ENCODE peak calls at places on chromosomes 16 and 17, in six cellular contexts. A is Caco-2, G is left lung, I is stomach, R is lower leg skin, F is transverse colon. J is an unnamed sample.

GRCh38 chr16:1960665-1961630 is 1.6 kb downstream of the NDUFB10 start:
- DNase-seq in F (no peak), I (no peak), R (no peak), A (peak; percentile 70), G (no peak), J (no peak)

GRCh38 chr16:72844225-72844920 is 203.6 kb downstream of the ZFHX3 start:
- DNase-seq in A (no peak), G (no peak), R (peak; percentile 20), I (no peak), F (no peak), J (no peak)

GRCh38 chr16:52489894-52490293 is 57.0 kb downstream of the TOX3 start:
- DNase-seq in A (no peak), G (no peak), R (no peak), I (no peak), F (no peak), J (no peak)

GRCh38 chr16:66036162-66036561 is 330.3 kb upstream of the CDH5 start:
- DNase-seq in F (no peak), I (no peak), G (no peak), A (no peak), R (peak; percentile 76), J (no peak)

GRCh38 chr17:38970128-38970527 is 2.9 kb upstream of the FBXO47 start:
- DNase-seq in G (no peak), I (no peak), R (no peak), A (no peak), F (no peak), J (no peak)

GRCh38 chr16:81170824-81171223 is 67.7 kb upstream of the BCO1 start:
- DNase-seq in G (no peak), A (peak; percentile 59), I (no peak), R (no peak), F (no peak), J (no peak)

GRCh38 chr16:31130899-31131298 is 4.6 kb downstream of the PRSS8 start:
- DNase-seq in G (peak; percentile 88), A (peak; percentile 94), R (peak; percentile 91), F (peak; percentile 92), I (peak; percentile 95), J (no peak)

GRCh38 chr17:4479340-4479981 is 19.2 kb upstream of the SPNS2 start:
- DNase-seq in I (peak; percentile 71), A (no peak), R (no peak), F (peak; percentile 79), G (no peak), J (no peak)

GRCh38 chr17:7235693-7236665 is 1.7 kb upstream of the DVL2 start:
- DNase-seq in R (no peak), F (no peak), I (no peak), A (no peak), G (no peak), J (no peak)

GRCh38 chr17:8859029-8859803 is 8.3 kb downstream of the PIK3R6 start:
- DNase-seq in F (no peak), I (no peak), A (no peak), R (peak; percentile 73), G (peak; percentile 73), J (no peak)

GRCh38 chr17:82390860-82391435 is 19.4 kb downstream of the UTS2R start:
- DNase-seq in A (no peak), F (no peak), I (no peak), G (no peak), R (no peak), J (no peak)

GRCh38 chr16:31108794-31109558 is 790 bp downstream of the BCKDK start:
- DNase-seq in A (no peak), I (no peak), G (no peak), R (no peak), F (no peak), J (no peak)

GRCh38 chr17:16439867-16440351 is 24.5 kb downstream of the TRPV2 start:
- DNase-seq in A (no peak), I (no peak), G (no peak), F (no peak), R (no peak), J (no peak)

GRCh38 chr17:43878260-43879082 is 28.9 kb downstream of the MPP2 start:
- DNase-seq in F (peak; percentile 82), R (peak; percentile 91), A (peak; percentile 81), I (peak; percentile 75), G (peak; percentile 71), J (peak; percentile 70)

GRCh38 chr17:55540414-55541091 is 29.3 kb upstream of the SMIM36 start:
- DNase-seq in G (no peak), F (no peak), R (no peak), A (no peak), I (no peak), J (no peak)

GRCh38 chr16:66858740-66859396 is 14.7 kb downstream of the CA7 start:
- DNase-seq in G (peak; percentile 80), F (no peak), A (no peak), I (peak; percentile 48), R (no peak), J (no peak)

GRCh38 chr17:3532859-3533142 is 24.8 kb downstream of the TRPV3 start:
- DNase-seq in F (no peak), I (no peak), A (no peak), G (no peak), R (no peak), J (no peak)

GRCh38 chr17:58302171-58302918 is 21.6 kb upstream of the MPO start:
- DNase-seq in A (no peak), F (no peak), R (peak; percentile 72), I (peak; percentile 16), G (no peak), J (no peak)

GRCh38 chr17:17580662-17581470 is 10.6 kb downstream of the PEMT start:
- DNase-seq in G (no peak), I (no peak), A (no peak), F (no peak), R (no peak), J (no peak)

DNA sequence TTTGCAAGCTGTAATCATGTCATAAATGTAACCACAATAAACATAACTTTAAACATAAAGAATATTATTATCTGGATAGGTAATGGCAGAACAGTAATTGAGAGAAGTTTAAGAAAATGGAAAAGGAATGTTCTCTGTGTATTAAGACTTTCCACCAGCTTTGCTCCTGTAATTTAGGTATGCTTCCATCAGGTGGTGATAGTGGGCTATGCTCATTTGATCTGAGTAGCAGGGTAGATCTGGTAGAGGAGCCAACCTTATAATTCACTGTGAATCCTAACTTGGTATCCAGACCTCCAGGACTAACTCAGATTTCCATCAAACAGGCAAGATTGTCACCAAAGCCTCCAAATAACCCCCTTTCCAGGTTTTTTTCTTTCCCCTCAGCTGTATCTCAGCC is 137.9 kb upstream of the ZKSCAN2 start:
- DNase-seq in A (no peak), F (no peak), I (no peak), G (no peak), R (no peak), J (no peak)
- TF ChIP-seq CTCF in A (no peak), F (no peak), I (no peak), G (no peak), R (no peak), J (no peak)

GRCh38 chr17:27494192-27495091 is 38.2 kb downstream of the KSR1 start:
- DNase-seq in F (peak; percentile 92), R (peak; percentile 96), A (peak; percentile 94), G (peak; percentile 85), I (peak; percentile 87), J (no peak)
- TF ChIP-seq CTCF in F (peak; percentile 75), R (no peak), A (peak; percentile 88), G (no peak), I (peak; percentile 65), J (no peak)

DNA sequence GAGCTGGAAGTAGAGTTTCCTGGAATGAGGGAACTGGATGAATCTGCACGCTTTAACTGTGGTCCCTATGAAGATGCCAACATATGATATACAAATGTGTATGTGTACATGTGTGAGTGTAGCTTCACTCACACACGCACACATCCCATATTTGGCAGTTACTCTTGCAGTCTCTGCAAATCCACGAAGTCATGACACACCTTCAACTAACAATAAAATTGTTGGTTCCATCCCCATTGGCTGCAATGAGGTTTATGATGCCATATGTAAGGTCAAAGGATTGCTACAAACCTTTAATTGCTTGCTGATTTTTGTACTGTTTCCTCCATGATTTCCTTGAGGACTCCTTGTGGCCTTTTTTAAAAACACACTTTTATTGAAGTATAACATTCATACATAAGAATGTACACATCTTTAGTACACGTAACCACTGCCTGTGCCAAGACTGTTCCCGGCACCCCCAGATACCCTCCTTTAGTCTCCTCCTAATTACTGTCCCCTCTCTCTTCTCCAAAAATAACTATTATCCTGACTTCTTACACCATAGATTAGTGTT is 22.0 kb downstream of the MYO1D start:
- DNase-seq in F (no peak), G (no peak), A (no peak), R (no peak), I (no peak), J (no peak)
- TF ChIP-seq CTCF in F (peak; percentile 72), G (no peak), A (no peak), R (no peak), I (no peak), J (no peak)

DNA sequence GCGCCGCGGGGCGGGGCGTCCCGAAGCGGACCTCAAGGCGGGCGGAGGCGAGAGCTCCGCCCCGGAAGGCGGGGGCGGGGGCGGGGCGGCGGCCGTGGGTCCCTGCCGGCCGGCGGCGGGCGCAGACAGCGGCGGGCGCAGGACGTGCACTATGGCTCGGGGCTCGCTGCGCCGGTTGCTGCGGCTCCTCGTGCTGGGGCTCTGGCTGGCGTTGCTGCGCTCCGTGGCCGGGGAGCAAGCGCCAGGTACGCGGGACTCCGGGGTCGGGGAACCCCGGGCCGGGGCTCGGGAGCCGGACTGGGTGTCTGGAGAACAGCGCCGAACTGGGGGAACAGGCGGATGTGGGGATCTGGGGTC is at the start of gene TNFRSF12A:
- DNase-seq in F (peak; percentile 83), I (peak; percentile 81), R (peak; percentile 94), A (peak; percentile 79), G (peak; percentile 79), J (peak; percentile 44)
- TF ChIP-seq CTCF in F (no peak), I (no peak), R (no peak), A (no peak), G (no peak), J (no peak)

GRCh38 chr17:45977976-45978626 is 20.9 kb upstream of the STH start:
- DNase-seq in A (no peak), G (no peak), I (no peak), R (no peak), F (no peak), J (no peak)
- TF ChIP-seq CTCF in A (no peak), G (no peak), I (no peak), R (no peak), F (no peak), J (no peak)

GRCh38 chr17:63939401-63939800 is 7.3 kb upstream of the CD79B start:
- DNase-seq in F (no peak), I (no peak), G (no peak), A (no peak), R (no peak), J (no peak)
- TF ChIP-seq CTCF in F (no peak), I (no peak), G (no peak), A (no peak), R (no peak), J (no peak)

GRCh38 chr17:72119963-72120877 is 600 bp upstream of the SOX9 start:
- DNase-seq in R (peak; percentile 89), F (peak; percentile 53), A (peak; percentile 46), I (peak; percentile 52), G (no peak), J (no peak)

GRCh38 chr17:72118588-72119279 is 2.1 kb upstream of the SOX9 start:
- DNase-seq in A (peak; percentile 66), G (peak; percentile 65), F (peak; percentile 81), I (peak; percentile 75), R (peak; percentile 93), J (no peak)

GRCh38 chr17:72120878-72121163 is at the start of gene SOX9:
- DNase-seq in R (peak; percentile 96), I (peak; percentile 92), G (peak; percentile 86), A (peak; percentile 96), F (peak; percentile 91), J (no peak)

GRCh38 chr17:72117748-72118587 is 2.9 kb upstream of the SOX9 start:
- DNase-seq in R (peak; percentile 85), A (no peak), F (peak; percentile 29), G (no peak), I (no peak), J (no peak)

GRCh38 chr17:72119280-72119962 is 1.4 kb upstream of the SOX9 start:
- DNase-seq in G (no peak), F (no peak), R (no peak), I (no peak), A (no peak), J (no peak)
- TF ChIP-seq CTCF in G (no peak), F (no peak), R (no peak), I (no peak), A (no peak), J (no peak)